ENCODE peak calls at places on chromosomes 5 and 9, in four cellular contexts. D, T, A and E are unnamed samples.

GRCh38 chr9:120925535-120926396 is 830 bp downstream of the TRAF1 start:
- DNase-seq in A (peak), D (peak), T (no peak), E (peak)

GRCh38 chr5:148386041-148386440 is 2.3 kb downstream of the FBXO38 start:
- DNase-seq in A (no peak), T (no peak), D (no peak), E (no peak)

GRCh38 chr9:15246688-15247087 is 60.3 kb downstream of the TTC39B start:
- DNase-seq in T (no peak), A (no peak), D (no peak), E (no peak)

GRCh38 chr5:59357421-59357977 is 536.0 kb downstream of the PDE4D start:
- DNase-seq in A (no peak), D (peak), T (peak), E (no peak)

GRCh38 chr5:98106116-98107088 is 667.1 kb upstream of the RGMB start:
- DNase-seq in D (no peak), T (no peak), A (no peak), E (no peak)

GRCh38 chr5:14502291-14502690 is 79.3 kb upstream of the OTULINL start:
- DNase-seq in T (no peak), D (no peak), A (no peak), E (no peak)

GRCh38 chr9:19969721-19970120 is 180.9 kb upstream of the SLC24A2 start:
- DNase-seq in A (no peak), T (no peak), D (peak), E (no peak)

GRCh38 chr9:71814226-71814625 is 45.9 kb upstream of the CEMIP2 start:
- DNase-seq in T (no peak), D (no peak), A (no peak), E (no peak)

GRCh38 chr9:105054488-105054887 is 126.5 kb upstream of the ABCA1 start:
- DNase-seq in D (peak), A (no peak), T (no peak), E (no peak)

GRCh38 chr5:177520906-177521513 is 4.2 kb upstream of the DDX41 start:
- DNase-seq in A (peak), T (peak), D (no peak), E (no peak)

GRCh38 chr5:79448336-79448735 is 65.6 kb downstream of the HOMER1 start:
- DNase-seq in A (no peak), T (no peak), D (peak), E (no peak)

GRCh38 chr5:116084231-116084630 is 594 bp upstream of the COMMD10 start:
- DNase-seq in T (no peak), D (peak), A (no peak), E (no peak)

GRCh38 chr5:131628990-131629389 is 6.0 kb downstream of the RAPGEF6 start:
- DNase-seq in T (no peak), D (peak), A (no peak), E (no peak)

GRCh38 chr9:113156880-113157279 is 6.1 kb downstream of the SLC31A2 start:
- DNase-seq in A (no peak), T (no peak), D (no peak), E (no peak)

GRCh38 chr9:136170291-136170901 is 34.5 kb downstream of the LHX3 start:
- DNase-seq in A (peak), D (no peak), T (no peak), E (peak)

GRCh38 chr9:3824589-3824988 is 298.8 kb upstream of the RFX3 start:
- DNase-seq in A (no peak), T (no peak), D (no peak), E (no peak)

GRCh38 chr9:116002624-116003023 is 151.0 kb upstream of the PAPPA start:
- DNase-seq in T (no peak), D (peak), A (no peak), E (no peak)

GRCh38 chr9:93601666-93602065 is 25.3 kb downstream of the PHF2 start:
- DNase-seq in A (no peak), D (no peak), T (no peak), E (no peak)

GRCh38 chr9:98314381-98315066 is 59.1 kb upstream of the TBC1D2 start:
- DNase-seq in A (no peak), D (peak), T (no peak), E (no peak)

GRCh38 chr5:54360925-54361662 is 50.7 kb upstream of the ARL15 start:
- DNase-seq in D (peak), T (no peak), A (no peak), E (no peak)

GRCh38 chr5:14593326-14594036 is 11.9 kb downstream of the OTULINL start:
- DNase-seq in A (no peak), D (peak), T (no peak), E (peak)

GRCh38 chr9:132725306-132725705 is 55.0 kb downstream of the GTF3C4 start:
- DNase-seq in T (no peak), D (no peak), A (no peak), E (no peak)

GRCh38 chr9:121278535-121279169 is 10.7 kb downstream of the GSN start:
- DNase-seq in A (peak), D (peak), T (peak), E (no peak)

GRCh38 chr5:86155763-86156162 is 462.0 kb upstream of the COX7C start:
- DNase-seq in A (no peak), T (no peak), D (no peak), E (no peak)

GRCh38 chr9:6739218-6739617 is 18.6 kb upstream of the KDM4C start:
- DNase-seq in D (peak), A (no peak), T (no peak), E (no peak)

GRCh38 chr9:123686849-123687233 is 243.1 kb downstream of the DENND1A start:
- DNase-seq in T (no peak), D (no peak), A (no peak), E (no peak)

GRCh38 chr9:98097836-98098235 is 21.2 kb downstream of the TRIM14 start:
- DNase-seq in D (no peak), T (no peak), A (no peak), E (peak)

GRCh38 chr5:10832987-10833386 is 72.0 kb upstream of the DAP start:
- DNase-seq in T (no peak), D (no peak), A (no peak), E (no peak)

GRCh38 chr9:83062011-83062652 is 810 bp downstream of the RASEF start:
- DNase-seq in A (no peak), D (no peak), T (no peak), E (no peak)